ENCODE peak calls at places on chromosomes 12 and 14, in seven cellular contexts. J, P, W, Y, D, U and X are unnamed samples.

GRCh38 chr12:5000204-5000603 is 43.5 kb upstream of the KCNA5 start:
- DNase-seq in J (no peak), P (no peak), W (no peak), Y (no peak), D (no peak), U (no peak), X (no peak)

GRCh38 chr14:77041837-77042557 is 13.5 kb upstream of the IRF2BPL start:
- DNase-seq in J (no peak), P (no peak), W (peak; percentile 72), Y (no peak), D (no peak), U (peak; percentile 26), X (peak; percentile 70)

GRCh38 chr12:54603173-54603814 is 14.8 kb upstream of the PPP1R1A start:
- DNase-seq in J (peak; percentile 63), P (peak; percentile 58), W (peak; percentile 42), Y (no peak), D (no peak), U (peak; percentile 85), X (peak; percentile 21)

GRCh38 chr12:110373025-110373876 is 30.3 kb downstream of the ANAPC7 start:
- DNase-seq in J (no peak), P (no peak), W (peak; percentile 49), Y (no peak), D (no peak), U (no peak), X (no peak)

GRCh38 chr14:78498062-78498595 is 328.0 kb downstream of the NRXN3 start:
- DNase-seq in J (no peak), P (no peak), W (no peak), Y (no peak), D (no peak), U (no peak), X (no peak)

GRCh38 chr14:37590096-37590809 is 4.8 kb downstream of the FOXA1 start:
- DNase-seq in J (no peak), P (no peak), W (no peak), Y (no peak), D (no peak), U (no peak), X (no peak)

GRCh38 chr14:95361373-95362179 is 41.9 kb upstream of the CLMN start:
- DNase-seq in J (peak; percentile 61), P (no peak), W (peak; percentile 29), Y (no peak), D (peak; percentile 75), U (no peak), X (no peak)

GRCh38 chr12:52655720-52656124 is 3.7 kb upstream of the KRT2 start:
- DNase-seq in J (peak; percentile 60), P (no peak), W (no peak), Y (no peak), D (no peak), U (peak; percentile 36), X (no peak)

GRCh38 chr12:79678306-79678705 is 12.5 kb downstream of the PAWR start:
- DNase-seq in J (no peak), P (no peak), W (no peak), Y (no peak), D (no peak), U (no peak), X (no peak)

GRCh38 chr12:103728323-103728722 is 112.7 kb downstream of the NT5DC3 start:
- DNase-seq in J (no peak), P (no peak), W (no peak), Y (no peak), D (no peak), U (no peak), X (no peak)

GRCh38 chr12:12333980-12334709 is 15.9 kb downstream of the MANSC1 start:
- DNase-seq in J (peak; percentile 68), P (peak; percentile 50), W (peak; percentile 56), Y (no peak), D (peak; percentile 80), U (no peak), X (no peak)

GRCh38 chr12:122356192-122356635 is 66.3 kb downstream of the CLIP1 start:
- DNase-seq in J (no peak), P (peak; percentile 45), W (no peak), Y (no peak), D (no peak), U (peak; percentile 32), X (no peak)

GRCh38 chr12:76265424-76266180 is 82.6 kb downstream of the BBS10 start:
- DNase-seq in J (no peak), P (no peak), W (no peak), Y (no peak), D (no peak), U (no peak), X (no peak)

GRCh38 chr12:77845831-77846230 is 15.1 kb downstream of the NAV3 start:
- DNase-seq in J (no peak), P (no peak), W (no peak), Y (no peak), D (no peak), U (peak; percentile 41), X (no peak)

GRCh38 chr14:33068626-33069025 is 129.9 kb downstream of the NPAS3 start:
- DNase-seq in J (no peak), P (no peak), W (no peak), Y (no peak), D (no peak), U (no peak), X (no peak)

GRCh38 chr12:9064815-9065606 is 50.7 kb downstream of the A2M start:
- DNase-seq in J (peak; percentile 94), P (no peak), W (peak; percentile 75), Y (peak; percentile 35), D (peak; percentile 94), U (peak; percentile 79), X (no peak)

GRCh38 chr12:21613931-21614330 is 9.3 kb upstream of the GYS2 start:
- DNase-seq in J (no peak), P (no peak), W (no peak), Y (no peak), D (no peak), U (no peak), X (no peak)

GRCh38 chr12:53381739-53382630 is 2.0 kb downstream of the SP1 start:
- DNase-seq in J (peak; percentile 65), P (peak; percentile 24), W (peak; percentile 46), Y (no peak), D (peak; percentile 65), U (peak; percentile 67), X (no peak)

GRCh38 chr14:50763386-50764007 is 67.5 kb downstream of the NIN start:
- DNase-seq in J (no peak), P (no peak), W (no peak), Y (no peak), D (no peak), U (no peak), X (no peak)

GRCh38 chr12:10235761-10236631 is 23.3 kb downstream of the GABARAPL1 start:
- DNase-seq in J (no peak), P (peak; percentile 45), W (peak; percentile 27), Y (no peak), D (no peak), U (peak; percentile 47), X (no peak)

GRCh38 chr14:98172243-98172778 is 1099.7 kb downstream of the BCL11B start:
- DNase-seq in J (no peak), P (no peak), W (no peak), Y (no peak), D (no peak), U (no peak), X (no peak)

GRCh38 chr14:98175436-98175835 is 1096.6 kb downstream of the BCL11B start:
- DNase-seq in J (no peak), P (no peak), W (no peak), Y (no peak), D (no peak), U (no peak), X (no peak)

GRCh38 chr14:98173291-98173690 is 1098.7 kb downstream of the BCL11B start:
- DNase-seq in J (no peak), P (peak; percentile 82), W (no peak), Y (no peak), D (no peak), U (no peak), X (no peak)

GRCh38 chr14:98175881-98176280 is 1096.1 kb downstream of the BCL11B start:
- DNase-seq in J (no peak), P (no peak), W (no peak), Y (no peak), D (no peak), U (no peak), X (no peak)

DNA sequence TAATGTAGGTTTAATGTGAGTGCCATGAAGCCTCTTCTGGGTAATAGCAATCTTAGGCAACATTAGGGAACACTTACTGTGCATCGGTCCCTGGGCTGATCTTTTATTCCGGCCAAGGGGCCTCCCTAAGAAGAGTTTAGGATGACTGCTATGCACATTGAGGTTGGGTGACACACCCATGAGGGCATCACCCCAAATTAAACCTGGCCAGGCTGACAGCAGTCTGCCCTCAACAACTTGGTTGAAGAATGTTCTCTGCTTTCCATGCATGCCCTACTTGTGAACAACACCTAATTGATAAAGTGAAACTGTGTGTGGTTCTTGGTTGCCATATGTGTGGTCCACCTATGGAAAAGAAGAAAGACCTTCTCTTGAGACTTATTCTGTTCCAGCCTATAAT is 1098.0 kb downstream of the BCL11B start:
- DNase-seq in J (no peak), P (no peak), W (no peak), Y (no peak), D (no peak), U (no peak), X (no peak)
- H3K27ac ChIP-seq in J (no peak overlapping the region), P (peak overlapping the region; percentile 81), W (no peak overlapping the region), Y (no peak overlapping the region), D (peak overlapping the region; percentile 11), U (no peak overlapping the region), X (no peak overlapping the region)

GRCh38 chr14:30625533-30625932 is 3.4 kb downstream of the SCFD1 start:
- DNase-seq in J (no peak), P (no peak), W (no peak), Y (no peak), D (no peak), U (no peak), X (no peak)

GRCh38 chr14:30630248-30630647 is 8.1 kb downstream of the SCFD1 start:
- DNase-seq in J (no peak), P (no peak), W (no peak), Y (no peak), D (no peak), U (no peak), X (no peak)
- H3K27ac ChIP-seq in J (no peak overlapping the region), P (no peak overlapping the region), W (no peak overlapping the region), Y (no peak overlapping the region), D (no peak overlapping the region), U (no peak overlapping the region), X (no peak overlapping the region)

GRCh38 chr14:97251423-97252155 is 454.4 kb downstream of the VRK1 start:
- DNase-seq in J (no peak), P (no peak), W (no peak), Y (no peak), D (no peak), U (no peak), X (no peak)
- H3K27ac ChIP-seq in J (no peak overlapping the region), P (no peak overlapping the region), W (no peak overlapping the region), Y (no peak overlapping the region), D (no peak overlapping the region), U (no peak overlapping the region), X (no peak overlapping the region)

DNA sequence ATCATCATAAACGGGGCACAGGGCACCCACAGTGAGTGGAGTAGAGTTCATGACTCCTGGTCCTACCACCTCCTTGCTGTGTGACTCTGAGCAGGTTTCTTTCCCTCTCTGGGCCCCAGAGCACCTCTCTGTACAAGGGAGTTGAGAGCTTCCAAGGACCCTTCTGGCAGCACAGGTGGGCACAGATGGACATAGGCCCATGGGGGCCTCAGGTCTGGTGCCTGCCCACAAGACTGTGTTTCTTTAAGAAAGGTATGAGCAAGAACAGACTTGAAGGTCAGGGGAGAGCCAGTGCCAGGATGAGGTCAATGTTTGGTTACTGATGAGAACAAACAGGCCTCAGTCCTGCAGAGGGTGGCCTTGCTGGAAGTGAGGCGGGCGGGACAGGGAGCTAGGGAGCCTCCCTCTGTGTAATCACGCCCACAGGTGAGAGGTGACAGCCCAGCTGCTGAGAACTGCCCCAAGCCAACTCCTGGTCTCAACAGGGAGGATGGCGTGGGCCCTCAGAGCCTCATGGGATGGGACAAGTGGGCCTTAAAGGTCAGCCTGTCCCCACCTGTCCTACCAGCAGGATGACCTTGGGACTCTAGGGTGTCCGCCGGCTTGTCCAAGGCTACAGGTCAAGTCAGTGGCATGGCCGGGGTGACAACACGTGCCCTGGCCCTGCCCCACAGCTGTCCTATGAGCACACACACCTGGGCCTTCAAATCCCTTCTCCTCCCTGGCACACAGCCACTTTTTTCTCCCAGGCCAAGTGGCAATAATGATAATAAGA is 49.1 kb downstream of the CCDC85C start:
- DNase-seq in J (no peak), P (no peak), W (no peak), Y (no peak), D (no peak), U (no peak), X (no peak)
- H3K27ac ChIP-seq in J (no peak overlapping the region), P (no peak overlapping the region), W (no peak overlapping the region), Y (no peak overlapping the region), D (no peak overlapping the region), U (peak overlapping the region; percentile 46), X (no peak overlapping the region)